ENCODE peak calls at places on chromosome 18, in five cellular contexts. X is GM13977, E is fibroblast of pulmonary artery, N is nephron progenitor cell, D is H9. O is an unnamed sample.

GRCh38 chr18:21063011-21063410 is 48.6 kb downstream of the ROCK1 start:
- DNase-seq in X (no peak), E (no peak), N (no peak), D (no peak), O (no peak)

GRCh38 chr18:34600118-34600517 is 110.0 kb upstream of the DTNA start:
- DNase-seq in X (no peak), E (peak; percentile 13), N (no peak), D (no peak), O (no peak)

GRCh38 chr18:6365385-6365784 is 49.3 kb downstream of the L3MBTL4 start:
- DNase-seq in X (no peak), E (no peak), N (no peak), D (no peak), O (no peak)

GRCh38 chr18:11512096-11513030 is 97.0 kb upstream of the SLC35G4 start:
- DNase-seq in X (no peak), E (peak; percentile 27), N (no peak), D (no peak), O (no peak)

GRCh38 chr18:50982802-50983179 is 15.0 kb downstream of the ELAC1 start:
- DNase-seq in X (no peak), E (peak; percentile 20), N (no peak), D (no peak), O (no peak)

GRCh38 chr18:9787716-9788115 is 79.6 kb downstream of the RAB31 start:
- DNase-seq in X (no peak), E (peak; percentile 81), N (no peak), D (no peak), O (no peak)

GRCh38 chr18:44185981-44186380 is 494.7 kb upstream of the SETBP1 start:
- DNase-seq in X (no peak), E (peak; percentile 23), N (no peak), D (no peak), O (no peak)

GRCh38 chr18:21444465-21445023 is 156.0 kb downstream of the ESCO1 start:
- DNase-seq in X (peak; percentile 56), E (peak; percentile 78), N (peak; percentile 20), D (peak; percentile 48), O (peak; percentile 29)

GRCh38 chr18:35756506-35757117 is 175.1 kb downstream of the GALNT1 start:
- DNase-seq in X (peak; percentile 71), E (peak; percentile 73), N (peak; percentile 63), D (peak; percentile 72), O (peak; percentile 16)

GRCh38 chr18:77374106-77374505 is 124.5 kb downstream of the GALR1 start:
- DNase-seq in X (no peak), E (no peak), N (no peak), D (no peak), O (no peak)

GRCh38 chr18:57627488-57627887 is 5.9 kb upstream of the NARS1 start:
- DNase-seq in X (no peak), E (peak; percentile 25), N (no peak), D (no peak), O (no peak)

GRCh38 chr18:48711651-48712486 is 173.0 kb downstream of the CTIF start:
- DNase-seq in X (peak; percentile 67), E (peak; percentile 70), N (peak; percentile 50), D (peak; percentile 51), O (no peak)

GRCh38 chr18:37778417-37779165 is 213.0 kb upstream of the CELF4 start:
- DNase-seq in X (peak; percentile 66), E (peak; percentile 63), N (peak; percentile 92), D (peak; percentile 90), O (no peak)

GRCh38 chr18:76619342-76620315 is 124.6 kb upstream of the ZNF516 start:
- DNase-seq in X (no peak), E (peak; percentile 86), N (peak; percentile 80), D (peak; percentile 81), O (peak; percentile 32)

GRCh38 chr18:76273956-76274355 is 221.1 kb downstream of the ZNF516 start:
- DNase-seq in X (no peak), E (no peak), N (no peak), D (no peak), O (no peak)

GRCh38 chr18:7147399-7147798 is 29.8 kb upstream of the LAMA1 start:
- DNase-seq in X (no peak), E (no peak), N (no peak), D (no peak), O (no peak)

GRCh38 chr18:63105636-63106316 is 213.8 kb downstream of the BCL2 start:
- DNase-seq in X (peak; percentile 65), E (no peak), N (no peak), D (no peak), O (no peak)

GRCh38 chr18:29164993-29165599 is 988.2 kb upstream of the CDH2 start:
- DNase-seq in X (no peak), E (peak; percentile 92), N (no peak), D (no peak), O (peak; percentile 41)

GRCh38 chr18:32349728-32350395 is 120.8 kb downstream of the GAREM1 start:
- DNase-seq in X (no peak), E (peak; percentile 99), N (no peak), D (no peak), O (peak; percentile 79)

GRCh38 chr18:63869374-63869773 is 18.1 kb upstream of the SERPINB2 start:
- DNase-seq in X (no peak), E (peak; percentile 77), N (no peak), D (no peak), O (no peak)

GRCh38 chr18:11994346-11994707 is 13.0 kb downstream of the IMPA2 start:
- DNase-seq in X (no peak), E (peak; percentile 88), N (no peak), D (no peak), O (peak; percentile 15)

GRCh38 chr18:75638223-75638596 is 210.7 kb upstream of the SMIM21 start:
- DNase-seq in X (no peak), E (peak; percentile 62), N (no peak), D (no peak), O (no peak)

GRCh38 chr18:79798346-79798998 is 734 bp downstream of the KCNG2 start:
- DNase-seq in X (peak; percentile 42), E (no peak), N (no peak), D (no peak), O (no peak)

GRCh38 chr18:79798999-79799370 is 1.2 kb downstream of the KCNG2 start:
- DNase-seq in X (no peak), E (peak; percentile 34), N (peak; percentile 29), D (no peak), O (no peak)

GRCh38 chr18:79796016-79796415 is 1.7 kb upstream of the KCNG2 start:
- DNase-seq in X (no peak), E (peak; percentile 48), N (no peak), D (no peak), O (no peak)

GRCh38 chr18:79796531-79797390 is 977 bp upstream of the KCNG2 start:
- DNase-seq in X (peak; percentile 30), E (peak; percentile 65), N (no peak), D (no peak), O (no peak)

GRCh38 chr18:79797518-79798345 is at the start of gene KCNG2:
- DNase-seq in X (peak; percentile 88), E (peak; percentile 43), N (peak; percentile 80), D (peak; percentile 52), O (no peak)
- TF ChIP-seq CTCF in X (peak; percentile 58), E (no peak), N (no peak), D (peak; percentile 43), O (no peak)

GRCh38 chr18:55228707-55229106 is 269.4 kb upstream of the CCDC68 start:
- DNase-seq in X (no peak), E (no peak), N (no peak), D (no peak), O (no peak)
- TF ChIP-seq CTCF in X (no peak), E (no peak), N (no peak), D (no peak), O (peak; percentile 2)

GRCh38 chr18:42041793-42042192 is 86.8 kb downstream of the PIK3C3 start:
- DNase-seq in X (no peak), E (no peak), N (no peak), D (no peak), O (no peak)
- TF ChIP-seq CTCF in X (no peak), E (no peak), N (no peak), D (no peak), O (no peak)

GRCh38 chr18:46408334-46408987 is 248.6 kb downstream of the LOXHD1 start:
- DNase-seq in X (no peak), E (no peak), N (no peak), D (peak; percentile 68), O (no peak)
- TF ChIP-seq CTCF in X (no peak), E (no peak), N (peak; percentile 7), D (peak; percentile 75), O (no peak)

DNA sequence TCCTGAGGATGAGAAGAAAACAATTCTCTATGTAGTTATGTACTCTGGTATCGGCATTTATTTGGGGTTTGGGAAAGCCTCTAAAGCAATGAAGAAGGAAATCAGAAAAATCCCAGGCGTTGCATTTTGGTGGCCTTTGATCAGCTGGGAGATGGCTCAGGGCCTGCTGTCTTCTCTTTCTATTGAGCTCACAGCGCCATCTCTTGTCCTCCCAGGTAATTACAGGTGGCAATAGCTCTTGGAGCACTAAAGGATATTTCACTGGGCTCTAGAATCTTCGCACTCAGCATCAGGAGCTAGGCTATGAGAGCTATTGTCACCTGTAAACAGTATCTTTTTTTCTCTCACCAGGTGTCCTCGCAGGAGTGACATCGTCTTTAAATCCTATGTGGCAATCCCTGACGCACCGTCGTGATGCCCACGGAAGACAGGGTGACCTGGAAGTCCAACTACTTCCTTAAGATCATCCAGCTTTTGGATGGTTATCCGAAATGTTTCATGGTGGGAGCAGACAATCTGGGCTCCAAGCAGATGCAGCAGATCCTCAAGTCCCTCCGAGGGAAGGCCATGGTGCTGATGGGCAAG is 76.1 kb upstream of the PMAIP1 start:
- DNase-seq in X (peak; percentile 53), E (peak; percentile 89), N (peak; percentile 83), D (peak; percentile 83), O (peak; percentile 77)
- TF ChIP-seq CTCF in X (peak; percentile 87), E (peak; percentile 89), N (peak; percentile 92), D (peak; percentile 94), O (peak; percentile 79)

DNA sequence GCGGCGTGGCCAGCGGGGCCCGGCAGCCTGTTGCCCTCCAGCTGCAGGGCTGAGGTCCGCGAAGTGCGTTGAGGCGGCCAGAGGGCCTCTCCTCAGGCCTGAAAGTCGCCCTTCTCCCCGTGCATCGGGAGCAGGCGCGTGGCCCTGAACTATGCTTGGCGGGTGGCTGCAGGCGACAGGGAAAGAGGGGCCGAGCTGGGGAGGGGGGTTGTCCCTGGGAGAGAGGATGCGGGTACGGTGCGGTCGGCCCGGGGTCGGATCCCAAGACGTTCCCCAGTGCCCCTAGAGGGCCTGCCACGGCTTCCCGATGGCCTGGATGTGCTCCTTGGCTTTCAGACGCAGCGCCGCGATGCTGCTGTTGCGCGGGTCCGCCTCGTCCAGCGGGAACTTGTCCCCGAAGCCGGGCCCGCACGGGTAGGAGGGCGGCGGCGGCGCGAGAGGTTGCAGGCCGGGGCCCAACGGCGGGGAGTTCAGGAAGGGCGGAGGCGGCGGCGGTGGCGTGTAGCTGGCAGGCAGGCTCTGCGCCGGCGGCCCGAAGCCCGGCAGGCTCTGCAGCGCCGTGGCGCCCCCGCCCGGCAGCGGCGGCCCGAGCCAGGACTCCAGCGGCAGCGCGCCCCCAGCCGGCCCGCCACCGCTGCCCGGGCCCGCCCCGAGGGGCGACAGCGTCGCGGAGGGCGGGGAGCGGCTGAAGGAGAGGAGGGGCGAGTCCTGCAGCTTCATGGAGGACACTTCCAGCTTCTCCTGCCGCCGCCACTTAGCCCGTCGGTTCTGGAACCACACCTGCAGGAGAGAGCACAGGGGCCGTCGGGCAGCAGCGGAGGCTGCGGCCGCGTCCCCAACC is 4.3 kb downstream of the RAX start:
- DNase-seq in X (peak; percentile 89), E (peak; percentile 27), N (peak; percentile 87), D (peak; percentile 89), O (no peak)
- TF ChIP-seq CTCF in X (peak; percentile 67), E (no peak), N (no peak), D (peak; percentile 54), O (no peak)